ENCODE peak calls at places on chromosomes 2 and 18, in six cellular contexts. H is left cardiac atrium; S is stimulated activated CD4-positive, alpha-beta T cell treated with anti-CD3 and anti-CD28 coated beads, Interleukin-2, amount 100 ng/mL, for 24 hours; E is pancreas; Y is trophoblast cell; W is astrocyte of the cerebellum. F is an unnamed sample.

GRCh38 chr2:14978836-14979235 is 346.3 kb downstream of the LRATD1 start:
- DNase-seq in H (no peak), S (no peak), E (no peak), Y (no peak), W (no peak), F (no peak)

GRCh38 chr2:238130111-238130695 is 8.3 kb upstream of the KLHL30 start:
- DNase-seq in H (peak), S (no peak), E (no peak), Y (no peak), W (no peak), F (no peak)

GRCh38 chr18:57434536-57435494 is at the start of gene ONECUT2:
- DNase-seq in H (peak), S (peak), E (peak), Y (peak), W (peak), F (peak)

GRCh38 chr2:126774761-126775160 is 118.8 kb downstream of the GYPC start:
- DNase-seq in H (no peak), S (no peak), E (no peak), Y (no peak), W (no peak), F (no peak)

GRCh38 chr2:98608962-98609604 is 694 bp downstream of the UNC50 start:
- DNase-seq in H (peak), S (no peak), E (no peak), Y (peak), W (no peak), F (no peak)

GRCh38 chr2:216733046-216733445 is 37.7 kb upstream of the IGFBP5 start:
- DNase-seq in H (no peak), S (no peak), E (no peak), Y (no peak), W (no peak), F (no peak)

GRCh38 chr2:23711979-23712755 is 214.8 kb downstream of the ATAD2B start:
- DNase-seq in H (no peak), S (no peak), E (no peak), Y (no peak), W (peak), F (no peak)

GRCh38 chr18:77099501-77100370 is 32.8 kb downstream of the MBP start:
- DNase-seq in H (peak), S (no peak), E (no peak), Y (no peak), W (no peak), F (peak)

GRCh38 chr2:73893764-73894474 is 1.1 kb downstream of the ACTG2 start:
- DNase-seq in H (no peak), S (no peak), E (no peak), Y (peak), W (no peak), F (no peak)

GRCh38 chr2:175769200-175769599 is 232.9 kb downstream of the LNPK start:
- DNase-seq in H (no peak), S (no peak), E (no peak), Y (peak), W (no peak), F (no peak)

GRCh38 chr2:70767699-70768584 is at the start of gene ADD2:
- DNase-seq in H (peak), S (peak), E (peak), Y (peak), W (no peak), F (peak)

GRCh38 chr18:991441-991840 is 86.8 kb downstream of the ADCYAP1 start:
- DNase-seq in H (no peak), S (no peak), E (no peak), Y (no peak), W (no peak), F (no peak)

GRCh38 chr2:120346667-120347358 is 877 bp downstream of the INHBB start:
- DNase-seq in H (no peak), S (no peak), E (no peak), Y (peak), W (no peak), F (no peak)

GRCh38 chr2:127771756-127772155 is 39.2 kb downstream of the WDR33 start:
- DNase-seq in H (no peak), S (no peak), E (no peak), Y (peak), W (peak), F (no peak)

GRCh38 chr2:195532255-195532627 is 124.8 kb upstream of the SLC39A10 start:
- DNase-seq in H (no peak), S (no peak), E (no peak), Y (no peak), W (no peak), F (no peak)

GRCh38 chr2:33013684-33014110 is 66.9 kb downstream of the LTBP1 start:
- DNase-seq in H (no peak), S (no peak), E (no peak), Y (no peak), W (no peak), F (no peak)

GRCh38 chr18:73793386-73793785 is 354.2 kb downstream of the FBXO15 start:
- DNase-seq in H (no peak), S (no peak), E (no peak), Y (peak), W (no peak), F (no peak)

GRCh38 chr2:85902496-85902895 is 13.7 kb upstream of the ST3GAL5 start:
- DNase-seq in H (no peak), S (no peak), E (no peak), Y (no peak), W (no peak), F (no peak)

GRCh38 chr2:236601306-236602202 is 31.9 kb downstream of the ACKR3 start:
- DNase-seq in H (no peak), S (no peak), E (no peak), Y (peak), W (no peak), F (no peak)

GRCh38 chr2:183060500-183061231 is 17.9 kb upstream of the DUSP19 start:
- DNase-seq in H (no peak), S (no peak), E (no peak), Y (no peak), W (no peak), F (no peak)

GRCh38 chr2:15560404-15560987 is 638 bp downstream of the NBAS start:
- DNase-seq in H (no peak), S (no peak), E (no peak), Y (peak), W (no peak), F (peak)

GRCh38 chr2:47631840-47632398 is 151.0 kb upstream of the MSH6 start:
- DNase-seq in H (no peak), S (no peak), E (no peak), Y (peak), W (no peak), F (no peak)

GRCh38 chr2:133458280-133458679 is 110.0 kb downstream of the NCKAP5 start:
- DNase-seq in H (no peak), S (no peak), E (no peak), Y (no peak), W (no peak), F (no peak)

GRCh38 chr2:219603784-219604183 is 6.1 kb downstream of the STK11IP start:
- DNase-seq in H (no peak), S (no peak), E (no peak), Y (no peak), W (no peak), F (no peak)

GRCh38 chr2:205689837-205690236 is 7.5 kb downstream of the NRP2 start:
- DNase-seq in H (no peak), S (no peak), E (no peak), Y (no peak), W (no peak), F (no peak)

GRCh38 chr2:84482588-84482987 is 23.5 kb upstream of the SUCLG1 start:
- DNase-seq in H (no peak), S (no peak), E (no peak), Y (no peak), W (no peak), F (no peak)

GRCh38 chr2:136025057-136025973 is 39.9 kb upstream of the DARS1 start:
- DNase-seq in H (peak), S (no peak), E (peak), Y (peak), W (peak), F (peak)

GRCh38 chr2:146992466-146992865 is 852.4 kb upstream of the ACVR2A start:
- DNase-seq in H (no peak), S (no peak), E (no peak), Y (peak), W (no peak), F (no peak)

GRCh38 chr18:58609536-58609993 is 19.3 kb downstream of the ALPK2 start:
- DNase-seq in H (no peak), S (no peak), E (no peak), Y (no peak), W (no peak), F (no peak)

GRCh38 chr2:134137182-134137595 is 116.7 kb upstream of the MGAT5 start:
- DNase-seq in H (peak), S (no peak), E (peak), Y (no peak), W (no peak), F (no peak)

GRCh38 chr2:37776487-37776886 is 105.0 kb upstream of the CDC42EP3 start:
- DNase-seq in H (no peak), S (no peak), E (no peak), Y (peak), W (peak), F (no peak)

GRCh38 chr18:22564036-22564435 is 146.3 kb upstream of the CTAGE1 start:
- DNase-seq in H (no peak), S (no peak), E (no peak), Y (no peak), W (peak), F (no peak)

GRCh38 chr18:51621103-51621969 is 423.9 kb upstream of the MEX3C start:
- DNase-seq in H (peak), S (no peak), E (peak), Y (peak), W (peak), F (no peak)

F was measured in activated CD8-positive, alpha-beta memory T cell treated with anti-CD3 and anti-CD28 coated beads, Interleukin-2, amount 50 U/mL, for 4 hours.